ENCODE peak calls at places on chromosomes 2 and 18, in five cellular contexts. X, N, U, O and T are unnamed samples.

GRCh38 chr18:27707201-27707600 is 469.7 kb downstream of the CDH2 start:
- DNase-seq in X (no peak), N (no peak), U (no peak), O (no peak), T (no peak)

GRCh38 chr2:120042359-120042758 is 29.5 kb downstream of the EPB41L5 start:
- DNase-seq in X (no peak), N (no peak), U (no peak), O (no peak), T (no peak)

GRCh38 chr2:63347361-63347760 is 240.9 kb downstream of the WDPCP start:
- DNase-seq in X (no peak), N (no peak), U (no peak), O (no peak), T (no peak)

GRCh38 chr2:216695401-216695821 is at the start of gene IGFBP5:
- DNase-seq in X (no peak), N (no peak), U (no peak), O (no peak), T (peak; percentile 94)

GRCh38 chr2:101395545-101396351 is 8.4 kb upstream of the CREG2 start:
- DNase-seq in X (no peak), N (no peak), U (no peak), O (no peak), T (peak; percentile 17)

GRCh38 chr2:74917702-74918619 is 40.5 kb upstream of the POLE4 start:
- DNase-seq in X (no peak), N (no peak), U (no peak), O (peak; percentile 93), T (peak; percentile 96)

GRCh38 chr2:69811591-69811990 is 17.9 kb upstream of the GMCL1 start:
- DNase-seq in X (no peak), N (no peak), U (no peak), O (no peak), T (no peak)

GRCh38 chr2:158995677-158996049 is 27.2 kb downstream of the TANC1 start:
- DNase-seq in X (no peak), N (no peak), U (no peak), O (no peak), T (no peak)

GRCh38 chr18:32910694-32911296 is 138.0 kb upstream of the KLHL14 start:
- DNase-seq in X (no peak), N (no peak), U (no peak), O (no peak), T (no peak)

GRCh38 chr18:74251297-74252031 is 40.3 kb downstream of the CYB5A start:
- DNase-seq in X (no peak), N (no peak), U (no peak), O (peak; percentile 49), T (peak; percentile 72)

GRCh38 chr2:78940998-78941397 is 84.5 kb upstream of the REG3G start:
- DNase-seq in X (no peak), N (no peak), U (no peak), O (no peak), T (no peak)